ENCODE peak calls at places on chromosome 5, in eight cellular contexts. H is H1, V is stomach, E is GM12878, P is transverse colon, Y is sigmoid colon, S is A549, K is ovary. X is an unnamed sample.

GRCh38 chr5:56011835-56012234 is 17.1 kb upstream of the IL6ST start:
- DNase-seq in H (no peak), V (no peak), E (no peak), P (no peak), Y (no peak), S (no peak), K (no peak), X (no peak)

GRCh38 chr5:14870347-14871083 is 1.1 kb downstream of the ANKH start:
- DNase-seq in H (no peak), V (peak; percentile 31), E (no peak), P (peak; percentile 69), Y (no peak), S (no peak), K (peak; percentile 36), X (no peak)

GRCh38 chr5:68343421-68343826 is 127.9 kb downstream of the PIK3R1 start:
- DNase-seq in H (no peak), V (peak; percentile 46), E (peak; percentile 55), P (no peak), Y (peak; percentile 76), S (peak; percentile 36), K (no peak), X (no peak)

GRCh38 chr5:32165597-32165996 is 8.5 kb downstream of the GOLPH3 start:
- DNase-seq in H (no peak), V (no peak), E (no peak), P (no peak), Y (no peak), S (no peak), K (no peak), X (no peak)

GRCh38 chr5:167936944-167937627 is 354.4 kb upstream of the WWC1 start:
- DNase-seq in H (no peak), V (no peak), E (no peak), P (no peak), Y (no peak), S (no peak), K (no peak), X (no peak)

GRCh38 chr5:90434116-90434714 is 24.7 kb upstream of the CETN3 start:
- DNase-seq in H (peak; percentile 79), V (peak; percentile 33), E (no peak), P (peak; percentile 46), Y (no peak), S (no peak), K (no peak), X (no peak)

GRCh38 chr5:73213566-73213998 is 40.6 kb downstream of the TMEM174 start:
- DNase-seq in H (peak; percentile 51), V (no peak), E (peak; percentile 25), P (no peak), Y (no peak), S (no peak), K (no peak), X (peak; percentile 62)

GRCh38 chr5:135493406-135494180 is 41.4 kb upstream of the TIFAB start:
- DNase-seq in H (no peak), V (no peak), E (no peak), P (no peak), Y (no peak), S (peak; percentile 27), K (no peak), X (no peak)

GRCh38 chr5:179239256-179240135 is 105.8 kb downstream of the ADAMTS2 start:
- DNase-seq in H (no peak), V (no peak), E (no peak), P (peak; percentile 1), Y (peak; percentile 50), S (no peak), K (peak; percentile 6), X (no peak)

GRCh38 chr5:122099060-122099790 is 21.2 kb upstream of the LOX start:
- DNase-seq in H (no peak), V (no peak), E (no peak), P (no peak), Y (no peak), S (no peak), K (no peak), X (no peak)

GRCh38 chr5:58891072-58891970 is 308.4 kb downstream of the RAB3C start:
- DNase-seq in H (peak; percentile 85), V (peak; percentile 70), E (no peak), P (peak; percentile 69), Y (peak; percentile 77), S (peak; percentile 95), K (peak; percentile 77), X (peak; percentile 91)

GRCh38 chr5:84113246-84114118 is 271.2 kb downstream of the EDIL3 start:
- DNase-seq in H (peak; percentile 45), V (no peak), E (no peak), P (no peak), Y (no peak), S (no peak), K (no peak), X (no peak)

GRCh38 chr5:16759147-16759800 is 142.5 kb upstream of the RETREG1 start:
- DNase-seq in H (no peak), V (peak; percentile 70), E (peak; percentile 5), P (no peak), Y (no peak), S (no peak), K (no peak), X (no peak)

GRCh38 chr5:154243736-154244135 is 53.2 kb downstream of the GALNT10 start:
- DNase-seq in H (no peak), V (no peak), E (no peak), P (no peak), Y (no peak), S (no peak), K (no peak), X (peak; percentile 62)

GRCh38 chr5:139383275-139383992 is at the start of gene SLC23A1:
- DNase-seq in H (no peak), V (no peak), E (no peak), P (peak; percentile 80), Y (no peak), S (peak; percentile 61), K (no peak), X (no peak)

GRCh38 chr5:171577940-171578856 is 158.8 kb downstream of the FGF18 start:
- DNase-seq in H (no peak), V (no peak), E (no peak), P (no peak), Y (peak; percentile 78), S (no peak), K (no peak), X (no peak)

GRCh38 chr5:19862711-19863110 is 125.3 kb downstream of the CDH18 start:
- DNase-seq in H (no peak), V (no peak), E (no peak), P (no peak), Y (no peak), S (no peak), K (no peak), X (no peak)

GRCh38 chr5:171317225-171317624 is 8.2 kb downstream of the TLX3 start:
- DNase-seq in H (no peak), V (no peak), E (no peak), P (no peak), Y (no peak), S (no peak), K (no peak), X (no peak)

GRCh38 chr5:116361171-116361967 is 213.3 kb downstream of the SEMA6A start:
- DNase-seq in H (peak; percentile 87), V (peak; percentile 55), E (no peak), P (peak; percentile 69), Y (peak; percentile 84), S (no peak), K (peak; percentile 58), X (peak; percentile 89)

GRCh38 chr5:158451203-158451982 is 592.4 kb upstream of the CLINT1 start:
- DNase-seq in H (no peak), V (no peak), E (no peak), P (peak; percentile 13), Y (peak; percentile 85), S (no peak), K (no peak), X (no peak)

GRCh38 chr5:54516051-54516645 is 1.4 kb upstream of the SNX18 start:
- DNase-seq in H (no peak), V (no peak), E (no peak), P (no peak), Y (no peak), S (no peak), K (no peak), X (no peak)

GRCh38 chr5:54515634-54516033 is 1.9 kb upstream of the SNX18 start:
- DNase-seq in H (no peak), V (no peak), E (no peak), P (no peak), Y (no peak), S (no peak), K (no peak), X (no peak)

GRCh38 chr5:54517174-54517511 is 416 bp upstream of the SNX18 start:
- DNase-seq in H (no peak), V (no peak), E (no peak), P (peak; percentile 14), Y (no peak), S (peak; percentile 15), K (no peak), X (no peak)

GRCh38 chr5:54514269-54514668 is 3.3 kb upstream of the SNX18 start:
- DNase-seq in H (no peak), V (no peak), E (no peak), P (no peak), Y (no peak), S (no peak), K (no peak), X (no peak)

GRCh38 chr5:54514841-54515432 is 2.6 kb upstream of the SNX18 start:
- DNase-seq in H (no peak), V (no peak), E (no peak), P (no peak), Y (no peak), S (no peak), K (no peak), X (no peak)
- TF ChIP-seq EP300 in H (no peak), V (no peak), E (no peak), P (no peak), Y (no peak), S (no peak), K (no peak), X (no peak)

GRCh38 chr5:110840347-110840960 is 101.6 kb downstream of the SLC25A46 start:
- DNase-seq in H (no peak), V (peak; percentile 25), E (no peak), P (no peak), Y (peak; percentile 72), S (no peak), K (no peak), X (no peak)
- TF ChIP-seq EP300 in H (no peak), V (no peak), E (no peak), P (no peak), Y (no peak), S (no peak), K (no peak), X (no peak)

DNA sequence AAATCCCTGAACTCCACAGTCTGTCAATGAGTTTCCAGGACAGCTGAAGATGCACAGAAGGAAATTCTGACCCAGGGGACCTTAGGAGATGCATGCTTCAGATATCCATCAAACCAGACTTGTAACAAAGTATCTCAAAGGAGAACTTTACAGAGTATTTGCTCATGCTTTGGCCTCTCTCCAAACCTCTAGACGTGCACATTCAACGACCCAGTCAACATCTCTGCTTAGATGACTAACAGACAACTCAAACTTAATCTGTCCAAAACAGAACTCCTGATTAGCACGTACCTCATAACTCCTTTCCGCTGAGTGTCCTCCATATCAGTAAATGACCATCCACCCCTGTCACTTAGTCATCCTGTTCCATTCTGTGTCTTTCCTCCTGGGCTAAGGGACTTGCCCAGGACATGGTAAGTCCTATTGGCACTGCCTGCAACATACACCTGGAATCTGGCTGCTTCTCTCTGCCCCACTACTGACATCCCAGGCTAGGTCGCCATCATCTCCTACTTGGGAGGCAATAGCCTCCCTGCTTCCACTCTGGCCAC is 107.4 kb downstream of the LMNB1 start:
- DNase-seq in H (no peak), V (no peak), E (no peak), P (no peak), Y (no peak), S (no peak), K (no peak), X (no peak)
- TF ChIP-seq EP300 in H (no peak), V (no peak), E (no peak), P (no peak), Y (no peak), S (no peak), K (no peak), X (no peak)

GRCh38 chr5:2530609-2531008 is 220.9 kb downstream of the IRX2 start:
- DNase-seq in H (no peak), V (no peak), E (no peak), P (no peak), Y (no peak), S (no peak), K (no peak), X (no peak)
- TF ChIP-seq EP300 in H (no peak), V (no peak), E (no peak), P (no peak), Y (no peak), S (no peak), K (no peak), X (no peak)

X was measured in esophagus muscularis mucosa.